ENCODE peak calls at places on chromosomes 5 and 9, in eight cellular contexts. Y is choroid plexus epithelial cell, X is esophagus muscularis mucosa, S is PC-9, B is hepatocyte, W is GM06990, J is lower lobe of right lung, U is HL-60. L is an unnamed sample.

GRCh38 chr9:96031366-96031824 is 155.9 kb downstream of the ERCC6L2 start:
- DNase-seq in Y (no peak), X (no peak), S (no peak), B (peak), W (no peak), J (no peak), U (no peak), L (no peak)

GRCh38 chr9:121242219-121242954 is 25.6 kb upstream of the GSN start:
- DNase-seq in Y (peak), X (no peak), S (no peak), B (no peak), W (no peak), J (no peak), U (no peak), L (peak)

GRCh38 chr5:41598011-41598410 is 87.6 kb upstream of the PLCXD3 start:
- DNase-seq in Y (peak), X (no peak), S (no peak), B (no peak), W (no peak), J (no peak), U (no peak), L (peak)

GRCh38 chr9:35923927-35924763 is 14.9 kb downstream of the SPAAR start:
- DNase-seq in Y (peak), X (no peak), S (peak), B (peak), W (no peak), J (no peak), U (no peak), L (peak)

GRCh38 chr9:101232405-101232977 is 152.3 kb downstream of the BAAT start:
- DNase-seq in Y (no peak), X (no peak), S (no peak), B (no peak), W (no peak), J (no peak), U (no peak), L (no peak)

GRCh38 chr9:7223981-7224380 is 466.2 kb downstream of the KDM4C start:
- DNase-seq in Y (no peak), X (no peak), S (no peak), B (peak), W (no peak), J (no peak), U (no peak), L (no peak)

GRCh38 chr9:106752581-106752980 is 110.4 kb upstream of the ZNF462 start:
- DNase-seq in Y (no peak), X (no peak), S (no peak), B (peak), W (no peak), J (no peak), U (no peak), L (no peak)

GRCh38 chr5:13034048-13034447 is 910.4 kb downstream of the DNAH5 start:
- DNase-seq in Y (peak), X (no peak), S (no peak), B (no peak), W (no peak), J (no peak), U (no peak), L (no peak)

GRCh38 chr5:104370523-104370922 is 807.9 kb upstream of the NUDT12 start:
- DNase-seq in Y (peak), X (no peak), S (no peak), B (no peak), W (no peak), J (no peak), U (no peak), L (peak)

GRCh38 chr9:133661846-133662636 is 25.9 kb downstream of the DBH start:
- DNase-seq in Y (no peak), X (no peak), S (no peak), B (no peak), W (no peak), J (no peak), U (no peak), L (no peak)

GRCh38 chr5:54458221-54458620 is 2.7 kb downstream of the HSPB3 start:
- DNase-seq in Y (no peak), X (no peak), S (no peak), B (no peak), W (no peak), J (no peak), U (no peak), L (no peak)

GRCh38 chr9:130183133-130183762 is 11.0 kb downstream of the NCS1 start:
- DNase-seq in Y (peak), X (no peak), S (no peak), B (peak), W (no peak), J (no peak), U (no peak), L (peak)

GRCh38 chr9:4197548-4197947 is 102.3 kb downstream of the GLIS3 start:
- DNase-seq in Y (no peak), X (peak), S (no peak), B (no peak), W (peak), J (no peak), U (peak), L (no peak)

GRCh38 chr9:36866840-36867239 is 167.2 kb downstream of the PAX5 start:
- DNase-seq in Y (no peak), X (no peak), S (no peak), B (no peak), W (no peak), J (no peak), U (no peak), L (no peak)

GRCh38 chr5:130759061-130759460 is 406.0 kb downstream of the HINT1 start:
- DNase-seq in Y (no peak), X (no peak), S (no peak), B (no peak), W (no peak), J (no peak), U (no peak), L (no peak)

GRCh38 chr5:140246378-140247122 is 56.4 kb downstream of the PFDN1 start:
- DNase-seq in Y (peak), X (no peak), S (no peak), B (peak), W (no peak), J (no peak), U (no peak), L (peak)

GRCh38 chr9:129932303-129933151 is 97.3 kb downstream of the USP20 start:
- DNase-seq in Y (peak), X (no peak), S (no peak), B (no peak), W (peak), J (no peak), U (no peak), L (peak)

GRCh38 chr9:35561468-35562261 is 43.4 kb upstream of the TESK1 start:
- DNase-seq in Y (no peak), X (no peak), S (no peak), B (no peak), W (no peak), J (no peak), U (no peak), L (no peak)

GRCh38 chr9:93068956-93069355 is 10.5 kb downstream of the SUSD3 start:
- DNase-seq in Y (no peak), X (no peak), S (no peak), B (no peak), W (no peak), J (no peak), U (no peak), L (no peak)

GRCh38 chr5:90461303-90461702 is 13.3 kb downstream of the MBLAC2 start:
- DNase-seq in Y (no peak), X (no peak), S (no peak), B (no peak), W (no peak), J (no peak), U (no peak), L (no peak)

GRCh38 chr5:125408582-125409069 is 662.2 kb upstream of the ZNF608 start:
- DNase-seq in Y (peak), X (no peak), S (peak), B (peak), W (peak), J (no peak), U (no peak), L (peak)

GRCh38 chr9:124216474-124217176 is 41.1 kb upstream of the NEK6 start:
- DNase-seq in Y (no peak), X (no peak), S (no peak), B (no peak), W (peak), J (peak), U (peak), L (no peak)

GRCh38 chr9:109977521-109977920 is 197.5 kb downstream of the PALM2AKAP2 start:
- DNase-seq in Y (no peak), X (no peak), S (no peak), B (no peak), W (no peak), J (no peak), U (no peak), L (no peak)

GRCh38 chr5:80852331-80853245 is 107.6 kb upstream of the RASGRF2 start:
- DNase-seq in Y (peak), X (no peak), S (no peak), B (no peak), W (no peak), J (no peak), U (no peak), L (peak)

GRCh38 chr5:83082750-83083149 is 5.4 kb downstream of the XRCC4 start:
- DNase-seq in Y (no peak), X (no peak), S (no peak), B (no peak), W (no peak), J (no peak), U (no peak), L (no peak)

GRCh38 chr5:81506900-81507588 is 113.1 kb upstream of the ACOT12 start:
- DNase-seq in Y (peak), X (no peak), S (peak), B (peak), W (peak), J (no peak), U (peak), L (peak)

GRCh38 chr5:147898875-147899401 is 7.4 kb downstream of the C5orf46 start:
- DNase-seq in Y (no peak), X (no peak), S (peak), B (no peak), W (no peak), J (no peak), U (no peak), L (no peak)

GRCh38 chr5:74630387-74631087 is 10.0 kb downstream of the ENC1 start:
- DNase-seq in Y (peak), X (no peak), S (peak), B (no peak), W (no peak), J (no peak), U (no peak), L (peak)
- H3K4me3 ChIP-seq in Y (no peak), X (no peak), S (peak), B (no peak), W (no peak), J (no peak), U (no peak), L (no peak)

GRCh38 chr5:73418244-73418691 is 30.3 kb downstream of the FOXD1 start:
- DNase-seq in Y (no peak), X (no peak), S (no peak), B (no peak), W (no peak), J (no peak), U (no peak), L (no peak)
- H3K4me3 ChIP-seq in Y (no peak), X (no peak), S (no peak), B (no peak), W (no peak), J (no peak), U (no peak), L (no peak)

GRCh38 chr5:142684508-142685031 is 1.3 kb downstream of the FGF1 start:
- DNase-seq in Y (peak), X (no peak), S (no peak), B (no peak), W (no peak), J (no peak), U (no peak), L (peak)
- H3K4me3 ChIP-seq in Y (no peak), X (peak), S (no peak), B (no peak), W (no peak), J (no peak), U (no peak), L (no peak)

GRCh38 chr5:34486160-34486765 is 169.9 kb upstream of the RAI14 start:
- DNase-seq in Y (peak), X (peak), S (peak), B (peak), W (no peak), J (peak), U (peak), L (peak)

GRCh38 chr5:34484591-34485228 is 171.4 kb upstream of the RAI14 start:
- DNase-seq in Y (no peak), X (no peak), S (no peak), B (no peak), W (no peak), J (no peak), U (no peak), L (no peak)

GRCh38 chr5:34484190-34484589 is 171.9 kb upstream of the RAI14 start:
- DNase-seq in Y (no peak), X (no peak), S (no peak), B (no peak), W (no peak), J (no peak), U (no peak), L (no peak)

GRCh38 chr5:34480810-34481528 is 175.2 kb upstream of the RAI14 start:
- DNase-seq in Y (no peak), X (no peak), S (no peak), B (no peak), W (no peak), J (no peak), U (no peak), L (no peak)

GRCh38 chr5:34483442-34484033 is 172.6 kb upstream of the RAI14 start:
- DNase-seq in Y (peak), X (no peak), S (no peak), B (no peak), W (no peak), J (no peak), U (no peak), L (peak)
- H3K4me3 ChIP-seq in Y (no peak), X (no peak), S (no peak), B (no peak), W (no peak), J (no peak), U (no peak), L (no peak)